ENCODE peak calls at places on chromosomes 6 and 20, in five cellular contexts. N, Z, D, K and P are unnamed samples.

GRCh38 chr6:157594292-157594691 is 213.3 kb downstream of the ZDHHC14 start:
- DNase-seq in N (no peak), Z (no peak), D (no peak), K (no peak), P (no peak)

GRCh38 chr6:38509713-38510112 is 130.0 kb downstream of the BTBD9 start:
- DNase-seq in N (no peak), Z (no peak), D (no peak), K (no peak), P (no peak)

GRCh38 chr6:35359744-35360348 is 17.5 kb downstream of the PPARD start:
- DNase-seq in N (no peak), Z (no peak), D (no peak), K (no peak), P (no peak)

GRCh38 chr6:157343732-157344131 is 20.4 kb upstream of the TMEM242 start:
- DNase-seq in N (no peak), Z (no peak), D (no peak), K (no peak), P (no peak)

GRCh38 chr20:2707353-2708072 is 14.9 kb downstream of the EBF4 start:
- DNase-seq in N (no peak), Z (no peak), D (no peak), K (no peak), P (peak; percentile 66)

GRCh38 chr20:13322198-13322597 is 101.1 kb downstream of the ISM1 start:
- DNase-seq in N (no peak), Z (no peak), D (no peak), K (no peak), P (no peak)

GRCh38 chr20:64160118-64160517 is 4.1 kb upstream of the MYT1 start:
- DNase-seq in N (no peak), Z (no peak), D (no peak), K (no peak), P (no peak)

GRCh38 chr6:158322724-158323560 is 10.7 kb downstream of the TULP4 start:
- DNase-seq in N (no peak), Z (peak; percentile 49), D (peak; percentile 41), K (no peak), P (no peak)

GRCh38 chr20:63961664-63962425 is 5.6 kb upstream of the UCKL1 start:
- DNase-seq in N (peak; percentile 73), Z (no peak), D (no peak), K (no peak), P (no peak)

GRCh38 chr6:6586671-6587526 is 1.6 kb upstream of the LY86 start:
- DNase-seq in N (peak; percentile 86), Z (peak; percentile 39), D (peak; percentile 48), K (no peak), P (no peak)

GRCh38 chr6:38974389-38975133 is 74.0 kb upstream of the GLP1R start:
- DNase-seq in N (no peak), Z (no peak), D (no peak), K (no peak), P (no peak)

GRCh38 chr6:81863123-81863522 is 110.6 kb upstream of the TENT5A start:
- DNase-seq in N (no peak), Z (no peak), D (no peak), K (no peak), P (no peak)

GRCh38 chr20:48784273-48784641 is 43.5 kb downstream of the PREX1 start:
- DNase-seq in N (no peak), Z (no peak), D (no peak), K (no peak), P (no peak)

GRCh38 chr20:26216025-26216424 is 519.4 kb upstream of the ZNF337 start:
- DNase-seq in N (no peak), Z (no peak), D (no peak), K (no peak), P (no peak)

GRCh38 chr6:151807513-151808330 is at the start of gene ESR1:
- DNase-seq in N (peak; percentile 76), Z (peak; percentile 44), D (peak; percentile 41), K (no peak), P (no peak)

DNA sequence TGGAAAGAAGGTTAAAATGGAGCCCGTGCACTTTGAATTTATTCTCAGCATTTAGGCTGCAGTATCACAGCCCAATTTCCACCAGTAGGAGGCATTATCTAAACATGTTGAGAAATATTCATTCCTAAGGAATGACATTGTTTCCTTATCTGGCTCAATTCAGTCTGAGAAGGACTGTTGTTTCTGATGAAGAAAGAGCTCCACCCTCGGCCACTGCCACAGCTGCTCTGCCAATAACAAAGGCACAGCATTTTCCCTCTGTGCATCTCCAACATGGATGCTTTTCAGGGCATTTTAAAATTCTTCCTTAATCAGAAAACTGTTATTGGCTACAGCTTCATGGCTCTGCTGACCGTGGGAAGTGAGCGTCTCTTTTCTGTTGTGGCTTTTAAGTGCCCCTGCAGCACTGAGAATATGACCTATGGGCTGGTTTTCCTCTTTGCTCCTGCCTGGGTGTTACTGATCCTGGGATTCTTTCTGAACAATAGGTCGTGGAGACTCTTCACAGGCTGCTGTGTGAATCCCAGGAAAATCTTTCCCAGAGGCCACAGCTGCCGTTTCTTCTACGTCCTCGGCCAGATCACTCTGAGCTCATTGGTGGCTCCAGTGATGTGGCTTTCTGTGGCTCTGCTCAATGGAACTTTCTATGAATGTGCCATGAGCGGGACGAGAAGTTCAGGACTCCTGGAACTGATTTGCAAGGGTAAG is at the start of gene CALHM5:
- DNase-seq in N (no peak), Z (no peak), D (no peak), K (peak; percentile 24), P (no peak)
- TF ChIP-seq CTCF in N (peak; percentile 63), Z (peak; percentile 20), D (no peak), K (peak; percentile 41), P (peak; percentile 88)

GRCh38 chr20:54984104-54984448 is 508.7 kb downstream of the DOK5 start:
- DNase-seq in N (no peak), Z (no peak), D (no peak), K (no peak), P (no peak)

GRCh38 chr20:54981181-54981580 is 505.8 kb downstream of the DOK5 start:
- DNase-seq in N (no peak), Z (no peak), D (no peak), K (no peak), P (no peak)

GRCh38 chr20:54985100-54985499 is 509.7 kb downstream of the DOK5 start:
- DNase-seq in N (no peak), Z (no peak), D (no peak), K (no peak), P (no peak)

GRCh38 chr20:54980321-54980960 is 505.0 kb downstream of the DOK5 start:
- DNase-seq in N (no peak), Z (peak; percentile 5), D (no peak), K (no peak), P (no peak)
- TF ChIP-seq CTCF in N (no peak), Z (peak; percentile 28), D (no peak), K (peak; percentile 34), P (peak; percentile 49)

DNA sequence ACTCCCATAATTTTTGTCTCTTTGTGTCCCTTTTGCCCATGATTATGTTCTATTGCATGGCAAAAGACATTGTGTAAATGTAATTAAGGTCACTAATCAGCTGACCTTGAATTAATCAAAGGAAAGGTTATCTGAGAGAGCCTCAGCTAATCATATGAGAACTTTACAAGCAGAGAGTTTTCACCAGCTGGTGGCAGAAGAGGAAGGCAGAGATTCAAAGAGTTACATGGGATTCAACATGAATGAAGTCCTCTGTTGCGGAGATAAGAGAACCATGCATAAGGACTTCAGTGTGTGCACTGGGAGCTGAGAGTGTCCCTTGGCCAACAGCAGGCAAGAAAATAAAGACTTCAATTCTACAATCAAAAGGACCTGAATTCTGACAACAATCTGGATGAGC is 494.1 kb upstream of the ARID1B start:
- DNase-seq in N (no peak), Z (no peak), D (no peak), K (no peak), P (no peak)
- TF ChIP-seq CTCF in N (no peak), Z (no peak), D (no peak), K (no peak), P (peak; percentile 49)

GRCh38 chr20:60138263-60139127 is 180.3 kb downstream of the CDH26 start:
- DNase-seq in N (peak; percentile 89), Z (peak; percentile 33), D (peak; percentile 57), K (peak; percentile 72), P (no peak)
- TF ChIP-seq CTCF in N (no peak), Z (no peak), D (no peak), K (no peak), P (no peak)

GRCh38 chr20:43384321-43384940 is 73.3 kb upstream of the SRSF6 start:
- DNase-seq in N (no peak), Z (no peak), D (no peak), K (no peak), P (no peak)
- TF ChIP-seq CTCF in N (no peak), Z (no peak), D (no peak), K (no peak), P (no peak)

GRCh38 chr6:101114703-101115102 is 233.6 kb upstream of the ASCC3 start:
- DNase-seq in N (no peak), Z (peak; percentile 10), D (peak; percentile 11), K (peak; percentile 19), P (no peak)
- TF ChIP-seq CTCF in N (no peak), Z (peak; percentile 59), D (peak; percentile 32), K (peak; percentile 47), P (peak; percentile 89)

GRCh38 chr20:25195014-25195961 is at the start of gene ENTPD6:
- DNase-seq in N (peak; percentile 96), Z (peak; percentile 98), D (peak; percentile 98), K (peak; percentile 94), P (no peak)
- TF ChIP-seq CTCF in N (no peak), Z (peak; percentile 20), D (peak; percentile 2), K (no peak), P (peak; percentile 55)

GRCh38 chr6:169324661-169325459 is 71.2 kb upstream of the THBS2 start:
- DNase-seq in N (no peak), Z (no peak), D (no peak), K (no peak), P (no peak)

GRCh38 chr6:169328112-169328801 is 74.6 kb upstream of the THBS2 start:
- DNase-seq in N (no peak), Z (no peak), D (no peak), K (no peak), P (no peak)

GRCh38 chr6:169324086-169324485 is 70.4 kb upstream of the THBS2 start:
- DNase-seq in N (no peak), Z (no peak), D (no peak), K (no peak), P (no peak)

GRCh38 chr6:169323221-169323620 is 69.6 kb upstream of the THBS2 start:
- DNase-seq in N (no peak), Z (no peak), D (no peak), K (no peak), P (no peak)

DNA sequence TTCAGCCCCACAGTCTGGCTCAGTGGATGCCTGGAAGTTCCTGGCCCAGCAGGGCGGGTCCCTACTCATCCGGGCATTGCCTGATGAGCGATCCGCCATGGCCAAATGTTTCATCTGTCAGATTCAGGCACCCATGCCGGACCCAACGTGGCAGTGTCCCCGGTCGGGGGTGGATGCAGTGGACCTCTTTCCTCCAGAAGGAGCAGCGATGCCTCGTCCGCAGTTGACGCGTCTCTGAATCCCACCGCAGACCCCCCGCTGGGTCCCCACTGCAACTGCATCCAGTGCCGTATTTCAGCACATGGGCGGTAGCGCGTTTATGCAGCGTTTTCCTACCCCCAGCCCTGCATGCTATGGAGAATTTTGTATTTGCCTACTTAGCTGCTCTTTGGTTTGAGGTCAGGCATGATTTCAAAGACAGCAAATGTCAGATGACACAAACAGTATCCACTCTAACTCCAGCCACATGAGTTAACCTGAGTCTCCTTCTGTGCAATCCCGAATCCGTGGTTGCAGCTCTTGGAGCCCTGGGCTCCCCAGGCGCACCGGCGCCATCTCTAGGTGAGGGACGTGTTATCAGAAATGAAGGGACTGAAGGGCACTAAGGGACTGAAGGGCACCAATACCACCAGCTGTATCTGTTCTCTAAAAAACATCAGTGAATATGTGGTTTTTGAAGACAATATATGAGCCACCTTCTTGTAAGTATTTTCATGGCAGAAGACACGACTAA is 72.6 kb upstream of the THBS2 start:
- DNase-seq in N (no peak), Z (no peak), D (no peak), K (no peak), P (no peak)
- TF ChIP-seq CTCF in N (no peak), Z (no peak), D (no peak), K (no peak), P (peak; percentile 60)